ENCODE peak calls at places on chromosomes 12 and 14, in five cellular contexts. One of them, this sample, is unnamed.

GRCh38 chr14:30349515-30349914 is 209.4 kb upstream of the G2E3 start:
- DNase-seq in astrocyte of the spinal cord: no peak
- DNase-seq in T-helper 2 cell: no peak
- DNase-seq in HTR-8/SVneo: no peak
- DNase-seq in posterior cingulate gyrus: no peak
- DNase-seq in this sample: no peak

GRCh38 chr12:116943419-116944372 is 32.9 kb downstream of the FBXW8 start:
- DNase-seq in T-helper 2 cell: no peak
- DNase-seq in astrocyte of the spinal cord: no peak
- DNase-seq in posterior cingulate gyrus: no peak
- DNase-seq in HTR-8/SVneo: no peak
- DNase-seq in this sample: no peak

GRCh38 chr14:50106178-50106577 is 10.2 kb downstream of the VCPKMT start:
- DNase-seq in posterior cingulate gyrus: no peak
- DNase-seq in astrocyte of the spinal cord: no peak
- DNase-seq in HTR-8/SVneo: no peak
- DNase-seq in T-helper 2 cell: no peak
- DNase-seq in this sample: no peak

GRCh38 chr14:54722791-54723432 is 156.0 kb downstream of the SAMD4A start:
- DNase-seq in T-helper 2 cell: no peak
- DNase-seq in astrocyte of the spinal cord: peak
- DNase-seq in HTR-8/SVneo: peak
- DNase-seq in posterior cingulate gyrus: no peak
- DNase-seq in this sample: no peak

GRCh38 chr12:79546461-79547043 is 144.2 kb downstream of the PAWR start:
- DNase-seq in astrocyte of the spinal cord: peak
- DNase-seq in posterior cingulate gyrus: no peak
- DNase-seq in T-helper 2 cell: no peak
- DNase-seq in HTR-8/SVneo: no peak
- DNase-seq in this sample: peak

GRCh38 chr14:71549421-71549820 is 382.8 kb upstream of the RGS6 start:
- DNase-seq in HTR-8/SVneo: no peak
- DNase-seq in T-helper 2 cell: no peak
- DNase-seq in astrocyte of the spinal cord: no peak
- DNase-seq in posterior cingulate gyrus: no peak
- DNase-seq in this sample: no peak

GRCh38 chr12:6535960-6536847 is 1.9 kb downstream of the GAPDH start:
- DNase-seq in posterior cingulate gyrus: peak
- DNase-seq in HTR-8/SVneo: no peak
- DNase-seq in T-helper 2 cell: no peak
- DNase-seq in astrocyte of the spinal cord: no peak
- DNase-seq in this sample: no peak

GRCh38 chr14:20807304-20807956 is 4.8 kb upstream of the RNASE1 start:
- DNase-seq in posterior cingulate gyrus: no peak
- DNase-seq in HTR-8/SVneo: no peak
- DNase-seq in astrocyte of the spinal cord: no peak
- DNase-seq in T-helper 2 cell: no peak
- DNase-seq in this sample: no peak

GRCh38 chr12:107415834-107416233 is 269.8 kb upstream of the PWP1 start:
- DNase-seq in T-helper 2 cell: no peak
- DNase-seq in posterior cingulate gyrus: peak
- DNase-seq in astrocyte of the spinal cord: peak
- DNase-seq in HTR-8/SVneo: no peak
- DNase-seq in this sample: peak

GRCh38 chr12:106681210-106681609 is 93.3 kb upstream of the RIC8B start:
- DNase-seq in T-helper 2 cell: no peak
- DNase-seq in HTR-8/SVneo: no peak
- DNase-seq in astrocyte of the spinal cord: no peak
- DNase-seq in posterior cingulate gyrus: no peak
- DNase-seq in this sample: no peak

GRCh38 chr12:104750061-104750460 is 208.0 kb downstream of the SLC41A2 start:
- DNase-seq in posterior cingulate gyrus: no peak
- DNase-seq in T-helper 2 cell: no peak
- DNase-seq in astrocyte of the spinal cord: peak
- DNase-seq in HTR-8/SVneo: no peak
- DNase-seq in this sample: peak

GRCh38 chr14:24179961-24180726 is 8.3 kb downstream of the REC8 start:
- DNase-seq in posterior cingulate gyrus: no peak
- DNase-seq in HTR-8/SVneo: no peak
- DNase-seq in astrocyte of the spinal cord: peak
- DNase-seq in T-helper 2 cell: no peak
- DNase-seq in this sample: peak

GRCh38 chr12:131833896-131834641 is 5.9 kb downstream of the MMP17 start:
- DNase-seq in posterior cingulate gyrus: peak
- DNase-seq in astrocyte of the spinal cord: peak
- DNase-seq in HTR-8/SVneo: no peak
- DNase-seq in T-helper 2 cell: no peak
- DNase-seq in this sample: no peak

This sample was measured in H4.